ENCODE peak calls at places on chromosome 7, in six cellular contexts. R is astrocyte, J is osteocyte, Q is endodermal cell, B is cardiac fibroblast, V is ovary. K is an unnamed sample.

GRCh38 chr7:22597845-22598244 is 97.9 kb upstream of the STEAP1B start:
- DNase-seq in J (no peak), Q (no peak), R (peak), B (peak), V (no peak), K (peak)

GRCh38 chr7:74183653-74184450 is 9.7 kb downstream of the EIF4H start:
- DNase-seq in V (no peak), R (no peak), B (no peak), J (no peak), Q (peak), K (no peak)

GRCh38 chr7:22591271-22591670 is 91.3 kb upstream of the STEAP1B start:
- DNase-seq in J (no peak), V (no peak), R (no peak), Q (no peak), B (peak), K (no peak)

GRCh38 chr7:130721486-130722277 is 12.3 kb downstream of the KLF14 start:
- DNase-seq in R (peak), Q (peak), V (peak), B (peak), J (no peak), K (peak)

GRCh38 chr7:149468208-149468607 is 7.3 kb upstream of the ZNF777 start:
- DNase-seq in V (no peak), B (peak), Q (no peak), J (no peak), R (peak), K (no peak)

GRCh38 chr7:75623390-75624133 is 115.2 kb downstream of the HIP1 start:
- DNase-seq in R (no peak), V (no peak), Q (peak), B (no peak), J (no peak), K (no peak)

GRCh38 chr7:6487184-6487545 is 39.4 kb upstream of the DAGLB start:
- DNase-seq in B (no peak), Q (no peak), V (no peak), R (no peak), J (no peak), K (no peak)

GRCh38 chr7:42082144-42082543 is 154.9 kb downstream of the GLI3 start:
- DNase-seq in V (no peak), R (peak), B (peak), J (no peak), Q (no peak), K (no peak)

GRCh38 chr7:17144313-17144712 is 154.1 kb upstream of the AHR start:
- DNase-seq in V (no peak), R (peak), J (no peak), Q (no peak), B (peak), K (peak)

GRCh38 chr7:86534641-86535040 is 109.1 kb upstream of the GRM3 start:
- DNase-seq in R (no peak), B (no peak), J (no peak), V (no peak), Q (no peak), K (no peak)

GRCh38 chr7:95056107-95056689 is 148.8 kb downstream of the PPP1R9A start:
- DNase-seq in V (no peak), J (no peak), Q (no peak), R (peak), B (no peak), K (no peak)

GRCh38 chr7:106068986-106069385 is 43.1 kb downstream of the SYPL1 start:
- DNase-seq in J (peak), R (no peak), V (no peak), B (no peak), Q (no peak), K (peak)

GRCh38 chr7:5377279-5377678 is 46.4 kb downstream of the TNRC18 start:
- DNase-seq in V (no peak), B (no peak), J (no peak), Q (no peak), R (no peak), K (no peak)

GRCh38 chr7:98733036-98733435 is 116.0 kb downstream of the NPTX2 start:
- DNase-seq in J (no peak), V (no peak), R (no peak), B (peak), Q (peak), K (peak)

GRCh38 chr7:93973134-93973533 is 31.0 kb downstream of the BET1 start:
- DNase-seq in R (peak), Q (no peak), J (no peak), B (peak), V (no peak), K (peak)

GRCh38 chr7:85125679-85126078 is 61.2 kb downstream of the SEMA3D start:
- DNase-seq in V (no peak), R (no peak), B (no peak), Q (no peak), J (no peak), K (peak)

GRCh38 chr7:39761435-39761834 is 138.1 kb downstream of the RALA start:
- DNase-seq in J (no peak), B (no peak), V (no peak), Q (no peak), R (no peak), K (no peak)

GRCh38 chr7:122883049-122883670 is 3.1 kb downstream of the CADPS2 start:
- DNase-seq in R (no peak), J (no peak), B (no peak), V (no peak), Q (no peak), K (no peak)

GRCh38 chr7:80937336-80937735 is 18.5 kb upstream of the SEMA3C start:
- DNase-seq in Q (no peak), R (no peak), V (no peak), B (no peak), J (no peak), K (no peak)

GRCh38 chr7:27992755-27993478 is 187.7 kb downstream of the JAZF1 start:
- DNase-seq in J (no peak), B (no peak), Q (no peak), R (no peak), V (peak), K (no peak)

GRCh38 chr7:150378115-150378852 is 846 bp upstream of the ZNF775 start:
- DNase-seq in J (no peak), Q (peak), V (peak), R (peak), B (peak), K (peak)

GRCh38 chr7:45625714-45626440 is 51.7 kb downstream of the ADCY1 start:
- DNase-seq in V (no peak), J (peak), B (no peak), R (no peak), Q (no peak), K (no peak)

GRCh38 chr7:7898155-7898554 is 70.4 kb upstream of the GLCCI1 start:
- DNase-seq in J (no peak), R (no peak), B (no peak), Q (no peak), V (no peak), K (no peak)

GRCh38 chr7:73918926-73919693 is 58.2 kb downstream of the TMEM270 start:
- DNase-seq in R (no peak), Q (peak), B (no peak), J (peak), V (no peak), K (no peak)

GRCh38 chr7:115008465-115009114 is 86.7 kb downstream of the MDFIC start:
- DNase-seq in Q (no peak), R (peak), V (peak), J (no peak), B (peak), K (peak)

GRCh38 chr7:11473220-11473619 is 358.8 kb downstream of the THSD7A start:
- DNase-seq in Q (no peak), B (no peak), J (no peak), R (no peak), V (no peak), K (no peak)

GRCh38 chr7:149815661-149816266 is 22.4 kb upstream of the ZNF862 start:
- DNase-seq in J (no peak), Q (no peak), R (no peak), B (no peak), V (no peak), K (no peak)

GRCh38 chr7:139984642-139985539 is 77.9 kb downstream of the PARP12 start:
- DNase-seq in V (no peak), B (no peak), Q (no peak), J (no peak), R (no peak), K (no peak)
- TF ChIP-seq CTCF in V (no peak), B (no peak), Q (peak), J (no peak), R (no peak), K (no peak)

GRCh38 chr7:20403356-20403755 is 72.7 kb downstream of the ITGB8 start:
- DNase-seq in Q (no peak), R (no peak), V (peak), B (peak), J (no peak), K (peak)

GRCh38 chr7:20404371-20404770 is 73.7 kb downstream of the ITGB8 start:
- DNase-seq in V (no peak), J (no peak), B (no peak), Q (no peak), R (no peak), K (no peak)

GRCh38 chr7:20399516-20399915 is 68.8 kb downstream of the ITGB8 start:
- DNase-seq in V (no peak), J (no peak), R (peak), B (peak), Q (no peak), K (peak)

GRCh38 chr7:20407585-20408466 is 77.1 kb downstream of the ITGB8 start:
- DNase-seq in Q (peak), R (peak), V (peak), J (no peak), B (peak), K (peak)

DNA sequence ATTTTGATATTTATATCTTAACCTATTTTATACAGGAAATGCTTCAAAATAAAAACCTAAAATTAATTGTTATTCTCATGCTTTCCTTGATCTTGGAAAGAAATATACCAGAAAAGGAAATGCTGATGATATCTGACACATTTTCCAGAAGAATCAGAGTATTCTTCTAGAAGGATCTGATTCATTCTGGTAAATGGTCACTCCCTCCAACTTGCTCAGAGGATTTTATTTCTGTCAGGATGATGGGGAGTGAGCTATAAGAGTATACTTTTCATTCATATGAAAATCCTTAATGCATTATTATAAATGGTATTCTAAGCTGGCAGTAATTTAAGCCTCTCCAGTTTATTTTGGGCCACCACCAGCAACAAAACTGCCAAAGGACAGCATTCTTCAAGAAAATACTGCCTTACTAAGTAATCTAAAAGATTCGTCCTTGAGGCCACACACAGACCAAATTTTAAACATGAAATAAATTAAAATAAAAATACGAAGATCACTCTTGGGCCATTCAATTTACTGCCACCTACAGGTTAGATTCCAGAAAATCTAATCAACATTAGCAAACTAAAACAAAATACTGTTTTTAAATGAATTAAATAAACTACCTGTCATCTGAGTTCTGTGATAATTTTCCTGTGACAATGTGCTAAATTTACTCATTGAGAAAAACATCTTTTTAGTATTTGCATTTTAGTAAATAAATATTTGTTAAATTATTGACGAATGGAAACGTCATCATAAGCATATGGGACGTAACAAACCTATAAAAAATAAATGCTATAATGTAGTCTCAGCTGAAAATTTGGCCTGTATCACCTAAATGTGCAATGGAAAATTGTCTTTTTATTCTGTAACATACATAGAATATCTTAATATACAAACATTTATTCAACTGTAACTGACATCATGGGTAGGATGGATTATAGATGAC is 71.9 kb downstream of the ITGB8 start:
- DNase-seq in R (no peak), J (no peak), B (peak), V (no peak), Q (no peak), K (peak)
- TF ChIP-seq CTCF in R (peak), J (peak), B (peak), V (no peak), Q (peak), K (peak)

DNA sequence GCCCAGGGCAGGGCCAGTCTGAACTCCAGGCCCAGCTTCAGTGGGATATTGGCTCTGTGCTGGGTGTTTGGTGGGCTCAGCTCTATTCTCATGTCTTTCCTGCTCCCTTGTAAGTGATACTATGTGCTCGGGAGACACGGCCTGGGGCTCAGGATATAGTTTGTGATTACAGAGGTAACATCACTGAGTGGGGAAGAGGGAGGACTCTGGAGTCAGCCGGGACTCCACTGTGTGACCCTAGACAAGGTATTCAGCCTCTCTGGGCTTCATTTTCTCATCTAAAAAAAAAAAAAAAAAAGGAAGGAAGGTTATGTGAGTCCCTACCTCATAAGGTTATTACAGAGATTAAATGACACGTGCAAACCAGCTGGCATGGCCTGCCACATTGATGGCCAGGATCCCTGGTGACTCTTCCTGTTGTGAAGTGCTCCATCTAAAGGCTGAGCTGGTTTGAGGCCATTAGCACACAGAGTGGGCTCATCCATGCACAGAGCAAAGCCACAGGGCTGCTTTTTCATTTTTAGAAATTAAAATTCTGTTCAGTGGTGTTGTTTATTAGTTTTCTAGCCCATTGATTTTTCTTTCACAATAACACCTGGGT is 15.7 kb downstream of the SLC13A4 start:
- DNase-seq in B (no peak), Q (no peak), V (no peak), J (no peak), R (no peak), K (no peak)
- TF ChIP-seq CTCF in B (no peak), Q (no peak), V (no peak), J (no peak), R (no peak), K (no peak)

GRCh38 chr7:44287488-44288380 is 37.7 kb downstream of the CAMK2B start:
- DNase-seq in J (peak), Q (peak), R (no peak), B (no peak), V (peak), K (no peak)

GRCh38 chr7:44285561-44285960 is 39.8 kb downstream of the CAMK2B start:
- DNase-seq in R (no peak), B (no peak), V (peak), Q (peak), J (peak), K (no peak)

GRCh38 chr7:44286618-44287487 is 38.5 kb downstream of the CAMK2B start:
- DNase-seq in Q (peak), R (no peak), J (peak), V (peak), B (no peak), K (no peak)

GRCh38 chr7:44284881-44285541 is 40.4 kb downstream of the CAMK2B start:
- DNase-seq in R (no peak), J (peak), Q (peak), B (no peak), V (peak), K (no peak)

DNA sequence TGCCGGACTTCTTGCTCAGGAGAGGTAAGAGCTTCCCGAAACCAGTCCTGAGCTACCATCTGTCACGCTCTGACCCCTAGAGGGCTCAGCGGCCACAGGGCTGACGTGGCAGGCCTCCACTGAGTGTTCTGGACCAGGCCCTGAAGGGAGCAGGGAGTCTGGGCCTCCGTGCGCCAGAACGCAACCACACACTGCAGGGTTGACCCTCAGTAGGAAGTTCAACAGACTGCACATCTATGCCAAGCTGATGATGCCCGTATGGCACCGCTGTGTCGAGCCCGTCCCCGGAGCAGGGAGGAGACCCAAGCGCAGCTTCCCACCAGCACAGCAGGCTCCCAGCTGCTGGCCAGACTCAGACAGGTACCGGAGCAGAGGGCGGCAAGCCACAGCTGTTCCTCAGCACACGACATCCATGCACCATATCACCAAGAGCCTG is 39.2 kb downstream of the CAMK2B start:
- DNase-seq in B (no peak), Q (peak), V (peak), R (no peak), J (peak), K (no peak)
- TF ChIP-seq CTCF in B (no peak), Q (peak), V (no peak), R (no peak), J (no peak), K (no peak)

DNA sequence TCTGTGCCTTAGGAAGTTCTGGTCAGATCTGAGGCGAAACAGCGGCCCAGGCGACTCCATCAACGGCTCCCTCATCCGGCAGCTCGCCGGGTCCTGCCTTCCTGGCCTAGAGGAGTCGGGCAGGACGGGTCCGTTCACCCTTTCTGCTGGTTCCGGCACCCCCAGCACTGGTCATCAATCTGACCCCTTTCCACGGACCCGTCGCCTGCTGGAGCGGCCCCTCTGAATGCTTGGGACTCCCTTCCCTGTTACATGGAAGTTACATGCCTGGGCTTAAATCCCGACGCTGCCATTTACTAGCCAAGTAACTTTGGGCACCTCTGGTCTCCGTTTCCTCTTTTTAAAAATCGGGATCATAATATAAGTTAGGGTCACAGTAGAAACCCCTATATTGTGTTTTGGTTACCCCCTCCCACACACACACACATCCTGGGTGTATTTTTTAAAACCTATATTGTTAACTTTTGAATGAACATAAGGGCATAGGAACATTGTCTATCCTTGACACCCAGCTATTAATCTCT is 607 bp upstream of the GGCT start:
- DNase-seq in B (no peak), V (no peak), R (no peak), J (no peak), Q (no peak), K (no peak)
- TF ChIP-seq CTCF in B (no peak), V (no peak), R (no peak), J (no peak), Q (no peak), K (peak)

GRCh38 chr7:1187127-1187526 is 27.1 kb upstream of the ZFAND2A start:
- DNase-seq in B (no peak), V (no peak), Q (no peak), R (no peak), J (no peak), K (no peak)
- TF ChIP-seq CTCF in B (no peak), V (no peak), Q (no peak), R (no peak), J (no peak), K (no peak)

GRCh38 chr7:107884419-107884818 is 6.6 kb upstream of the DLD start:
- DNase-seq in R (no peak), V (no peak), J (no peak), Q (no peak), B (no peak), K (no peak)
- TF ChIP-seq CTCF in R (no peak), V (no peak), J (no peak), Q (no peak), B (no peak), K (no peak)

DNA sequence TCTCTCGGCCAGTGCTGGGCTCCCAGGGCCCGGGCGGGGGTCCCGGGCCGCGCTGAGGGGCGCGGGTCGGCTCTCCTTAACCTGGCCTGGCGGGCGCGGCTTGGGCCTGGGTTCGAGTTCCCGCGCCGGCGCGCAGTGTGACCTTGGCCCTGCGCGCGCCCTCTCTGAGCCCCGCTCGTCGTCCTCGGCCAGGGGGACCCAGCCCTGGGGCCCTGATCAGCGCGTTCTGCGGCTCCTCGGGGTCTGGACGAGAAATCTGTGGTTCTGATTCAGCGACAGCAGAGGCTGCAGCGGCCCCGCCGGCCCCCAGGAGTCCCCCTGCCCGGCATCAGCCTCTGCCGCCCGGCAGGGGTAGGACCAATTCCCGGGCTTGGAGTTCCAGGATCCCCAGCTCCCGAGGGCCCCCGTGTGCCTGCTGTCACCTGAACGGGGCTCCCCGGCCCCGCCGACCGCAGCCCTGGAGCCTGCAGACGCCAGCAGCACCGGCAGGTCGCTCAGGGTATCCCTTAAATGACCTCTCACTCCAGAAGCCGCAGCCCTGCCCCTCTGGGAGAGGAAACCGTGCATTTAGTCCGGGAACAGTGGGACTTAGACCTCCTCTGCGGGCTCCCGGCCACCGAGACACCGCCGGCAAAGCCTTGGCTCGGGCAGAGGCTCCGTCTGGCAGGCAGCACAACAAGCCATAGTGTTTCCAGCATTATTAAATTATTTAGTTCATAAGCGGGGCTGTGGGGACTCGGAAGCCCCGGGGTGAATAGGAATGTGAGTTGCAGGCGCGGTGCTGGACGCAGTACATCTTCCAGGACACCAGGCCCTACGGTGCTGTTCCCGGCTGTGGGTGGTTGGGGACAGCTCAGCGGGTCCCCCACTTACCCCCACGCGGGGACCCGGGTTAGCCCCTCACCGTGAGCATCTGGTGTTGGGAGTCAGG is 572 bp downstream of the CHST12 start:
- DNase-seq in R (no peak), B (peak), V (peak), Q (peak), J (peak), K (peak)
- TF ChIP-seq CTCF in R (no peak), B (peak), V (peak), Q (peak), J (peak), K (peak)